ENCODE peak calls at places on chromosomes 4 and X, in five cellular contexts. K is heart right ventricle, I is gastrocnemius medialis, Y is A549, X is tibial artery. N is an unnamed sample.

GRCh38 chrX:143634701-143635442 is 1.0 kb downstream of the SLITRK4 start:
- DNase-seq in X (no peak), I (peak; percentile 17), Y (no peak), K (peak; percentile 8), N (no peak)

GRCh38 chr4:47419296-47419695 is 44.2 kb downstream of the COMMD8 start:
- DNase-seq in Y (no peak), I (no peak), X (no peak), K (no peak), N (no peak)

GRCh38 chr4:26288308-26288982 is 32.4 kb upstream of the RBPJ start:
- DNase-seq in I (no peak), Y (no peak), X (no peak), K (no peak), N (no peak)

GRCh38 chrX:34365482-34365881 is 233.4 kb upstream of the FAM47A start:
- DNase-seq in Y (no peak), K (no peak), X (no peak), I (no peak), N (no peak)

GRCh38 chr4:26804876-26805275 is 55.8 kb upstream of the STIM2 start:
- DNase-seq in X (no peak), I (no peak), K (no peak), Y (no peak), N (no peak)

GRCh38 chr4:161581262-161581661 is 582.5 kb downstream of the FSTL5 start:
- DNase-seq in Y (no peak), I (no peak), K (no peak), X (no peak), N (no peak)

GRCh38 chrX:131763674-131764073 is 219.8 kb downstream of the OR13H1 start:
- DNase-seq in K (no peak), I (no peak), X (no peak), Y (peak; percentile 69), N (peak; percentile 82)

GRCh38 chr4:39924014-39924413 is 53.7 kb downstream of the PDS5A start:
- DNase-seq in Y (no peak), I (no peak), X (no peak), K (no peak), N (no peak)

GRCh38 chrX:39967348-39967747 is 130.4 kb downstream of the BCOR start:
- DNase-seq in X (no peak), K (no peak), Y (no peak), I (no peak), N (no peak)

GRCh38 chrX:82945332-82945731 is 562.8 kb upstream of the POU3F4 start:
- DNase-seq in X (no peak), Y (no peak), K (no peak), I (no peak), N (no peak)

GRCh38 chr4:57424231-57424897 is 314.2 kb upstream of the IGFBP7 start:
- DNase-seq in K (no peak), X (peak; percentile 88), Y (no peak), I (no peak), N (no peak)

GRCh38 chr4:69689530-69690111 is 36.6 kb upstream of the UGT2A1 start:
- DNase-seq in X (no peak), I (no peak), Y (no peak), K (no peak), N (no peak)

GRCh38 chr4:106258145-106259045 is 57.6 kb downstream of the TBCK start:
- DNase-seq in K (no peak), Y (no peak), X (no peak), I (no peak), N (no peak)

GRCh38 chr4:113436360-113436759 is 325.2 kb downstream of the CAMK2D start:
- DNase-seq in Y (no peak), I (no peak), K (no peak), X (no peak), N (peak; percentile 61)

GRCh38 chr4:140078366-140078765 is 75.6 kb downstream of the MAML3 start:
- DNase-seq in I (peak; percentile 60), X (no peak), Y (no peak), K (peak; percentile 24), N (peak; percentile 41)

GRCh38 chr4:102554482-102554881 is 53.3 kb downstream of the NFKB1 start:
- DNase-seq in K (peak; percentile 33), Y (no peak), I (peak; percentile 86), X (no peak), N (peak; percentile 74)

GRCh38 chr4:151685303-151685702 is 75.5 kb downstream of the GATB start:
- DNase-seq in K (no peak), Y (no peak), X (no peak), I (no peak), N (no peak)

GRCh38 chr4:26458104-26458503 is 32.2 kb downstream of the CCKAR start:
- DNase-seq in X (no peak), Y (no peak), K (no peak), I (no peak), N (no peak)

GRCh38 chr4:55303818-55304217 is 42.2 kb upstream of the SRD5A3 start:
- DNase-seq in Y (no peak), K (no peak), X (no peak), I (no peak), N (no peak)

GRCh38 chr4:6134612-6135220 is 65.6 kb downstream of the JAKMIP1 start:
- DNase-seq in K (no peak), X (no peak), I (no peak), Y (peak; percentile 31), N (no peak)

GRCh38 chrX:114650351-114650750 is 66.5 kb downstream of the HTR2C start:
- DNase-seq in Y (no peak), K (no peak), I (no peak), X (no peak), N (no peak)

GRCh38 chr4:29073571-29073970 is 1646.6 kb upstream of the PCDH7 start:
- DNase-seq in X (no peak), K (no peak), I (no peak), Y (no peak), N (no peak)

GRCh38 chrX:53188763-53189162 is 36.2 kb downstream of the KDM5C start:
- DNase-seq in I (peak; percentile 81), Y (no peak), K (no peak), X (no peak), N (no peak)

GRCh38 chr4:866068-866760 is 40.3 kb upstream of the CPLX1 start:
- DNase-seq in Y (no peak), K (no peak), X (no peak), I (no peak), N (no peak)

GRCh38 chr4:174713821-174714220 is 115.2 kb downstream of the GLRA3 start:
- DNase-seq in X (no peak), I (no peak), K (no peak), Y (no peak), N (no peak)

GRCh38 chrX:110180176-110180927 is 137.5 kb downstream of the AMMECR1 start:
- DNase-seq in X (no peak), Y (no peak), K (no peak), I (peak; percentile 62), N (peak; percentile 60)

GRCh38 chr4:148441986-148442829 is at the start of gene NR3C2:
- DNase-seq in K (peak; percentile 96), X (peak; percentile 100), Y (peak; percentile 97), I (peak; percentile 100), N (peak; percentile 99)

GRCh38 chrX:40153335-40154221 is 55.8 kb upstream of the BCOR start:
- DNase-seq in K (no peak), Y (peak; percentile 35), X (peak; percentile 73), I (peak; percentile 30), N (peak; percentile 58)

GRCh38 chr4:101169044-101170014 is 178.0 kb downstream of the PPP3CA start:
- DNase-seq in Y (no peak), I (peak; percentile 61), X (no peak), K (no peak), N (peak; percentile 48)

GRCh38 chrX:17046478-17047097 is 100.1 kb downstream of the REPS2 start:
- DNase-seq in I (peak; percentile 37), X (peak; percentile 64), K (no peak), Y (peak; percentile 29), N (peak; percentile 67)

GRCh38 chrX:40083979-40084359 is 13.8 kb downstream of the BCOR start:
- DNase-seq in Y (no peak), K (no peak), X (no peak), I (no peak), N (no peak)

GRCh38 chr4:113541933-113542332 is 219.6 kb downstream of the CAMK2D start:
- DNase-seq in K (no peak), I (no peak), X (no peak), Y (no peak), N (no peak)

GRCh38 chrX:2286731-2287130 is 214.0 kb downstream of the DHRSX start:
- DNase-seq in X (no peak), I (no peak), K (no peak), Y (no peak), N (no peak)

GRCh38 chr4:52594961-52595360 is 64.1 kb downstream of the USP46 start:
- DNase-seq in I (no peak), Y (no peak), K (no peak), X (no peak), N (no peak)

DNA sequence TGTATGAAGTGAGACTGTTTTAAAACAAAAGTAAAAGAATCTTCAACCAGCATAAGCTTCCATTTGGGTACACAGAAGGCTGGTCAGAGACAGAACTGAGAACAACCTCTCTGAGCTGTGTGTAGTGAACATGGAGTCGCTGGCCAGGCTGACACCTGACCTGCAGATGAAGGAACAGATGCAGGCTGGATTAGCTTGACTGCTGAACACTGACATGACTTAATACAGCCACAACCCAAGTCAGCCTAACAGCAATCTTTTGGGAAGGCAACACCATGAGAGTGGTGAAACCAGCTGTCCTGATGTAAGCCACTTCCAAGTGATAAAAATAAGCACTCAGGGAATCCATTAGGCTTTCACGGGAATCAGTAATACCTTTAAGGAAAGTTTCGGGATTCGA is 10.1 kb downstream of the SCARB2 start:
- DNase-seq in Y (no peak), X (no peak), I (peak; percentile 89), K (no peak), N (no peak)
- H3K4me1 ChIP-seq in Y (peaks cover 32% of the 10 kb centered on the region), X (peaks cover 61% of the 10 kb centered on the region), I (peaks cover 98% of the 10 kb centered on the region), K (peaks cover 85% of the 10 kb centered on the region), N (peaks cover 12% of the 10 kb centered on the region)

GRCh38 chrX:11632732-11633131 is 33.0 kb downstream of the ARHGAP6 start:
- DNase-seq in Y (no peak), K (no peak), I (no peak), X (no peak), N (no peak)

GRCh38 chrX:11629593-11630211 is 36.0 kb downstream of the ARHGAP6 start:
- DNase-seq in Y (no peak), X (peak; percentile 64), K (no peak), I (peak; percentile 62), N (peak; percentile 65)

GRCh38 chrX:11626351-11626750 is 39.4 kb downstream of the ARHGAP6 start:
- DNase-seq in I (no peak), X (no peak), K (no peak), Y (no peak), N (no peak)

GRCh38 chrX:11628399-11628798 is 37.3 kb downstream of the ARHGAP6 start:
- DNase-seq in X (no peak), K (no peak), I (no peak), Y (no peak), N (no peak)
- TF ChIP-seq CTCF in X (no peak), K (no peak), I (no peak), Y (no peak), N (no peak)

DNA sequence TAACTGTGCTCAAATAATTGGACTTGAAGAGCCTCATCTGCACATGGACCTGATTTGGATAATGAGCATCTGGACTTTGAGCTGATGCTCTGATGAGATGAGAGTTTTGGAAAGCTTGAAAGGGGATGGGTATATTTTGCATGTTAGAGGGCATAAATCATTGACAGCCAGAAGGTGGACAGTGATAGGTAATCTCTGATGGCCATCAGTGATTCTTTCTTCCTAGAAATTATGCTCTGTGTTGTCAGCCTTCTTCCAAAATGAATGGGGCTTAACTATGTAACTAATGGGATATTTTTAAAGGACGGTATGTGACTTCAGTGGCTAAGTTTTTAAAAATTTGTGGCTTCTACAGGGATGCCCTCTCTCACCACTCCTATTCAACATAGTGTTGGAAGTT is 334.0 kb downstream of the PTTG2 start:
- DNase-seq in X (no peak), K (no peak), I (no peak), Y (no peak), N (no peak)
- H3K9me3 ChIP-seq in X (peaks cover 26% of the 10 kb centered on the region), K (peaks cover 56% of the 10 kb centered on the region), I (peaks cover 2% of the 10 kb centered on the region), Y (peaks cover 23% of the 10 kb centered on the region), N (peaks cover 17% of the 10 kb centered on the region)

GRCh38 chr4:166657261-166657660 is 577.0 kb downstream of the SPOCK3 start:
- DNase-seq in I (no peak), K (no peak), Y (no peak), X (no peak), N (no peak)
- H3K4me1 ChIP-seq in I (no peaks in the 10 kb centered on the region), K (no peaks in the 10 kb centered on the region), Y (no peaks in the 10 kb centered on the region), X (no peaks in the 10 kb centered on the region), N (no peaks in the 10 kb centered on the region)